ENCODE peak calls at places on chromosome 4, in eight cellular contexts. H is mesendoderm, O is upper lobe of left lung, Z is colonic mucosa, W is endothelial cell of umbilical vein, N is sigmoid colon, V is HCT116, I is neuronal stem cell. B is an unnamed sample. For H3K4me1, the result is how much of the 10 kb centered on the place peaks cover.

GRCh38 chr4:14130551-14130950 is 503.0 kb upstream of the BOD1L1 start:
- DNase-seq in H (no peak), O (no peak), Z (no peak), W (no peak), N (no peak), V (no peak), I (no peak), B (no peak)

GRCh38 chr4:8079916-8080753 is 78.5 kb downstream of the ABLIM2 start:
- DNase-seq in H (peak), O (no peak), Z (no peak), W (no peak), N (no peak), V (no peak), I (no peak), B (no peak)

GRCh38 chr4:6893449-6894085 is 16.1 kb upstream of the TBC1D14 start:
- DNase-seq in H (no peak), O (no peak), Z (peak), W (no peak), N (peak), V (no peak), I (no peak), B (no peak)

GRCh38 chr4:173014113-173014558 is 154.5 kb upstream of the GALNT7 start:
- DNase-seq in H (peak), O (no peak), Z (no peak), W (peak), N (no peak), V (no peak), I (peak), B (no peak)

GRCh38 chr4:75655562-75655961 is 17.6 kb downstream of the G3BP2 start:
- DNase-seq in H (no peak), O (no peak), Z (no peak), W (no peak), N (no peak), V (no peak), I (no peak), B (no peak)

GRCh38 chr4:138542191-138542771 is 300.1 kb upstream of the SLC7A11 start:
- DNase-seq in H (peak), O (no peak), Z (no peak), W (no peak), N (no peak), V (no peak), I (no peak), B (no peak)

GRCh38 chr4:89599026-89599425 is 237.9 kb downstream of the SNCA start:
- DNase-seq in H (no peak), O (no peak), Z (no peak), W (no peak), N (no peak), V (no peak), I (no peak), B (no peak)

GRCh38 chr4:52823478-52824092 is 38.5 kb upstream of the RASL11B start:
- DNase-seq in H (no peak), O (no peak), Z (no peak), W (no peak), N (no peak), V (peak), I (no peak), B (no peak)

GRCh38 chr4:166277406-166277805 is 404.4 kb downstream of the TLL1 start:
- DNase-seq in H (no peak), O (no peak), Z (no peak), W (no peak), N (no peak), V (no peak), I (no peak), B (no peak)

GRCh38 chr4:25913056-25913850 is 767 bp upstream of the SMIM20 start:
- DNase-seq in H (peak), O (peak), Z (peak), W (peak), N (peak), V (no peak), I (no peak), B (no peak)

GRCh38 chr4:78014889-78015886 is 41.9 kb upstream of the FRAS1 start:
- DNase-seq in H (no peak), O (no peak), Z (no peak), W (no peak), N (no peak), V (no peak), I (no peak), B (no peak)

GRCh38 chr4:171621646-171622045 is 191.6 kb upstream of the GALNTL6 start:
- DNase-seq in H (peak), O (no peak), Z (no peak), W (no peak), N (no peak), V (no peak), I (no peak), B (no peak)

GRCh38 chr4:7252510-7253340 is 60.4 kb downstream of the SORCS2 start:
- DNase-seq in H (no peak), O (no peak), Z (no peak), W (no peak), N (no peak), V (no peak), I (no peak), B (no peak)

GRCh38 chr4:116688536-116688935 is 396.8 kb downstream of the TRAM1L1 start:
- DNase-seq in H (no peak), O (no peak), Z (no peak), W (no peak), N (no peak), V (no peak), I (no peak), B (no peak)

GRCh38 chr4:17613761-17614415 is 553 bp upstream of the MED28 start:
- DNase-seq in H (no peak), O (peak), Z (no peak), W (no peak), N (peak), V (no peak), I (peak), B (peak)

GRCh38 chr4:37631551-37631950 is 54.6 kb downstream of the RELL1 start:
- DNase-seq in H (no peak), O (peak), Z (no peak), W (no peak), N (peak), V (no peak), I (no peak), B (no peak)

GRCh38 chr4:48078862-48079655 is 55.0 kb downstream of the TXK start:
- DNase-seq in H (no peak), O (no peak), Z (no peak), W (no peak), N (no peak), V (no peak), I (no peak), B (no peak)

GRCh38 chr4:173696011-173696410 is 166.0 kb upstream of the HAND2 start:
- DNase-seq in H (no peak), O (no peak), Z (no peak), W (no peak), N (no peak), V (no peak), I (no peak), B (no peak)

GRCh38 chr4:164440196-164440595 is 313.7 kb upstream of the SMIM31 start:
- DNase-seq in H (peak), O (no peak), Z (no peak), W (no peak), N (no peak), V (no peak), I (no peak), B (no peak)

GRCh38 chr4:4507923-4508322 is 33.9 kb downstream of the STX18 start:
- DNase-seq in H (no peak), O (no peak), Z (no peak), W (peak), N (no peak), V (peak), I (no peak), B (no peak)

GRCh38 chr4:78517050-78517652 is 34.4 kb upstream of the ANXA3 start:
- DNase-seq in H (peak), O (no peak), Z (no peak), W (peak), N (no peak), V (no peak), I (peak), B (no peak)

GRCh38 chr4:175674219-175674618 is 137.8 kb downstream of the GPM6A start:
- DNase-seq in H (no peak), O (no peak), Z (no peak), W (no peak), N (no peak), V (no peak), I (no peak), B (no peak)

GRCh38 chr4:19944806-19945205 is 306.9 kb upstream of the SLIT2 start:
- DNase-seq in H (peak), O (no peak), Z (no peak), W (no peak), N (no peak), V (no peak), I (peak), B (no peak)

GRCh38 chr4:127015616-127016015 is 617.1 kb upstream of the INTU start:
- DNase-seq in H (no peak), O (no peak), Z (no peak), W (no peak), N (no peak), V (no peak), I (peak), B (no peak)

GRCh38 chr4:47831026-47831689 is 6.7 kb downstream of the CORIN start:
- DNase-seq in H (no peak), O (no peak), Z (no peak), W (no peak), N (no peak), V (no peak), I (no peak), B (no peak)

GRCh38 chr4:3263053-3263958 is 14.3 kb downstream of the MSANTD1 start:
- DNase-seq in H (no peak), O (peak), Z (peak), W (no peak), N (peak), V (no peak), I (no peak), B (no peak)

GRCh38 chr4:40484346-40484745 is 145.3 kb downstream of the RBM47 start:
- DNase-seq in H (no peak), O (no peak), Z (no peak), W (no peak), N (no peak), V (no peak), I (no peak), B (no peak)

GRCh38 chr4:76036855-76037254 is 985 bp upstream of the CXCL11 start:
- DNase-seq in H (no peak), O (no peak), Z (no peak), W (no peak), N (no peak), V (no peak), I (no peak), B (no peak)

GRCh38 chr4:22515888-22516541 is at the start of gene ADGRA3:
- DNase-seq in H (peak), O (peak), Z (peak), W (peak), N (peak), V (no peak), I (peak), B (no peak)

GRCh38 chr4:48944252-48944651 is 37.7 kb upstream of the OCIAD2 start:
- DNase-seq in H (peak), O (no peak), Z (peak), W (no peak), N (no peak), V (peak), I (no peak), B (no peak)

GRCh38 chr4:75916091-75916661 is 13.9 kb upstream of the PPEF2 start:
- DNase-seq in H (peak), O (no peak), Z (peak), W (peak), N (no peak), V (peak), I (peak), B (peak)

DNA sequence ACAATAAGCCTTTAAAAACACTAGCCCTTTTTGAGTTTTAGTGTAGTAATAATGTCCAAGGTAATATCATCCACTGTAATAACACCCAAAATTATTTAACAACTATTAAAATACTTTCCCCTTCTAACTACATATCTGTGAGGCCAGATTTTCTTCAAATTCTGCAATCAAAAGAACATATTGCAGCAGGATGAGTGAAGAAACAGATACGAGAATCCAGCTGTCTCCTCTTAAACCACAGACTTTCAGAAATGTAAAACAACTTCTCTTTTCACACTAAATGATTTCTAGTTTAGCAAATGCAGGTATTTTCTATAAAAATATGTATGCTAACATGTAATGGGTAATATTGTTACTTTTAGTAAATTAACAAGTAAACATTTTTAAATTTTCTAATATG is 148.9 kb downstream of the PRDM5 start:
- DNase-seq in H (no peak), O (no peak), Z (no peak), W (no peak), N (no peak), V (no peak), I (no peak), B (no peak)
- H3K27ac ChIP-seq in H (no peak), O (no peak), Z (no peak), W (no peak), N (no peak), V (no peak), I (no peak), B (no peak)

GRCh38 chr4:148173397-148174017 is 268.7 kb downstream of the NR3C2 start:
- DNase-seq in H (no peak), O (no peak), Z (peak), W (no peak), N (no peak), V (no peak), I (no peak), B (no peak)
- H3K4me3 ChIP-seq in H (no peak), O (no peak), Z (no peak), W (no peak), N (no peak), V (no peak), I (no peak), B (no peak)

DNA sequence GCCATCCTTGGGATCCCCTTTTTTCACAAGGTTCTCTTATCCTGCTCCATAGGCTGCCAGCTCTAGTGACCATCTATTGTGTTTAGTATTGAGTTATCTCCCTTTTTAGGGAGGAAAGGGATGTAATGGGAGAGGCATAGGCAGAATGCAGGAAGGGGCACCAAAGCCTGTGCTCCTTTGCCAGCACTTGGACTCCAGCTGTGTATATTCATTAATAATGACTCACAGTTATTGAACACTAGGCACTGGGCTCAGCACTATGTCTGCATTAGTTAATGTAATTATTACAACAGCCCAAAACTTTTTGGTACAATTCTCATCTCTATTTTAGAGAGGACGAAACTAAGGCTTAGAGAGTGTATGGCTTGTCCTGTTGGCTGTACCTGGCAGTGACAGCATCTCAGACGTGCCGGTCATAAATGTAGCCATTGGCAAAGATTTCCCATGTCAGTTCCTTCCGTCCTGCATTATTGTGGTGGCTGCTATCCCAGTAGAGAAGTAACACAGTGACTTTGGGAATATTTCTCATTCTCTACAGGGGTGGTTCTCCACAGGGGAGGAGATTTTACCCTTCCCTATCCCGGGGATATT is 90.3 kb downstream of the AFF1 start:
- DNase-seq in H (no peak), O (no peak), Z (no peak), W (peak), N (no peak), V (no peak), I (no peak), B (no peak)
- H3K4me1 ChIP-seq in H (under half), O (half or more), Z (under half), W (under half), N (half or more), V (under half), I (under half), B (under half)

DNA sequence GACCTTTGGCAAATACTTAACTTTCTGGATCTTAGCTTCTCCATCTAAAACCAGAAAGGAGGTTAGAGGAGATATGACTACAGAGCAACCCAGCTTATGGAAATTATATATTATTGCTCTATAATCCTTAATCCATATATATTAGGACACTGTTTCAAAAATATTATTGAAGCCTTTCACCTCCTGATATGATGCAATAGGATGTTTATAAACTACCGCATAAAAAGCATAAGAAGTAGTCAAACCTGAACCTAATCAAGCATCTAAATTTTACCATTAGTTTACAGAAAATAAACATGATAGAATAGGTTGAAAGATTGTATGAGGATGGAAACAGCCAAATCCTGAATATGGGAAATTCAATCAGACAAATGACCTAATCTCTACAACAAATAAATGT is 5.6 kb upstream of the FAM200B start:
- DNase-seq in H (no peak), O (no peak), Z (no peak), W (no peak), N (no peak), V (no peak), I (no peak), B (no peak)
- H3K27ac ChIP-seq in H (no peak), O (no peak), Z (no peak), W (no peak), N (no peak), V (no peak), I (no peak), B (no peak)

GRCh38 chr4:38791005-38791404 is 8.2 kb upstream of the TLR10 start:
- DNase-seq in H (no peak), O (no peak), Z (no peak), W (no peak), N (no peak), V (no peak), I (no peak), B (no peak)
- H3K4me3 ChIP-seq in H (no peak), O (no peak), Z (no peak), W (no peak), N (no peak), V (no peak), I (no peak), B (no peak)

GRCh38 chr4:88280228-88280795 is 4.0 kb downstream of the PPM1K start:
- DNase-seq in H (no peak), O (no peak), Z (no peak), W (no peak), N (no peak), V (no peak), I (no peak), B (no peak)

GRCh38 chr4:88275949-88276515 is 8.3 kb downstream of the PPM1K start:
- DNase-seq in H (no peak), O (no peak), Z (no peak), W (no peak), N (no peak), V (no peak), I (no peak), B (no peak)

GRCh38 chr4:88277711-88278025 is 6.7 kb downstream of the PPM1K start:
- DNase-seq in H (no peak), O (no peak), Z (no peak), W (no peak), N (no peak), V (no peak), I (no peak), B (no peak)

GRCh38 chr4:88275516-88275915 is 8.8 kb downstream of the PPM1K start:
- DNase-seq in H (no peak), O (no peak), Z (no peak), W (no peak), N (no peak), V (no peak), I (no peak), B (no peak)

DNA sequence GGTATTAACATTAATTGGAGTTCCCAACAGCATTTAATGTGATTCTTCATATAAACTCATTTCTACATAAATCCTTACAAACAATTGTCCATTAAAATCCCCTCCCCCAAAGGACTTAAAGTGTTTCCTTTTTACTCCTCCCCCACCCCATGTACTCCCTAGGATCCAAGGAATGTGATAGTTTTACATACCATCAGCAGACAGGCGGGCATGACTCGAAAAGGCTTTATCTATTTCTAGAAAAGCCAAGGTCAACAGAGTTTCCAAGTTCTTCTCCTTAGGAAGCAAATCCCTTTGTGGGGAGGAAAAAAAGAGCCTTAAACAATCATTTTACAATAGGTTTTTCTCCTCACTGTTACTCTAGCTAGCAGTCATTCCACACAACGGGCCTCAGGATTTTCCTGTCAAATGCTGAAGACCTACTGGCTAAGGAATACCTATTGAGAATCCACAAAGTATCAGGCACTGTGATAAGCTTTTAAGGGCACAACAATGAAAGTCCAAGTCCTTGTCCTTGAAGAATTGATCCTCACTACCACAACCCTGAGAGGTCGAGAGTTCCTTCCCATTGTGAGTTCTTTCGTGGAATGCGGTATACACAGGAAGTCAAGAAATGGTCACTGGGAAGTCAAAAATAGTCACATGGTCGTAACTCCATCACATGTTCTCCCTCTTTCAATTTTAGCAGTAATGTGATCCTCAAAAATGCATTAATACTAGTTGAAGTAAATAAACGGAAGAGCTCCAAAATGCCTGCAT is 7.2 kb downstream of the PPM1K start:
- DNase-seq in H (peak), O (no peak), Z (no peak), W (no peak), N (no peak), V (no peak), I (no peak), B (no peak)
- H3K4me1 ChIP-seq in H (under half), O (under half), Z (under half), W (under half), N (under half), V (under half), I (under half), B (under half)

B was measured in Panc1.